ENCODE peak calls at places on chromosomes 11 and 22, in eight cellular contexts. One of them, this sample, is unnamed.

GRCh38 chr11:85779956-85780640 is 30.8 kb downstream of the SYTL2 start:
- DNase-seq in Peyer's patch: no peak
- DNase-seq in A549: peak
- DNase-seq in IMR-90: peak
- DNase-seq in suprapubic skin: no peak
- DNase-seq in body of pancreas: no peak
- DNase-seq in spleen: no peak
- DNase-seq in heart left ventricle: no peak
- DNase-seq in this sample: no peak

GRCh38 chr11:110972640-110973039 is 260.4 kb upstream of the ARHGAP20 start:
- DNase-seq in Peyer's patch: no peak
- DNase-seq in A549: peak
- DNase-seq in IMR-90: peak
- DNase-seq in suprapubic skin: no peak
- DNase-seq in body of pancreas: no peak
- DNase-seq in spleen: no peak
- DNase-seq in heart left ventricle: no peak
- DNase-seq in this sample: no peak

GRCh38 chr11:114134870-114135269 is 75.4 kb downstream of the ZBTB16 start:
- DNase-seq in Peyer's patch: no peak
- DNase-seq in A549: no peak
- DNase-seq in IMR-90: peak
- DNase-seq in suprapubic skin: no peak
- DNase-seq in body of pancreas: no peak
- DNase-seq in spleen: no peak
- DNase-seq in heart left ventricle: no peak
- DNase-seq in this sample: no peak

GRCh38 chr11:117145393-117145761 is 1.3 kb downstream of the PAFAH1B2 start:
- DNase-seq in Peyer's patch: no peak
- DNase-seq in A549: peak
- DNase-seq in IMR-90: peak
- DNase-seq in suprapubic skin: no peak
- DNase-seq in body of pancreas: no peak
- DNase-seq in spleen: no peak
- DNase-seq in heart left ventricle: no peak
- DNase-seq in this sample: peak

GRCh38 chr11:120811731-120812130 is 212.2 kb upstream of the TBCEL start:
- DNase-seq in Peyer's patch: no peak
- DNase-seq in A549: no peak
- DNase-seq in IMR-90: no peak
- DNase-seq in suprapubic skin: no peak
- DNase-seq in body of pancreas: no peak
- DNase-seq in spleen: no peak
- DNase-seq in heart left ventricle: no peak
- DNase-seq in this sample: no peak

GRCh38 chr22:47197735-47198500 is 435.5 kb downstream of the TBC1D22A start:
- DNase-seq in Peyer's patch: no peak
- DNase-seq in A549: no peak
- DNase-seq in IMR-90: no peak
- DNase-seq in suprapubic skin: peak
- DNase-seq in body of pancreas: peak
- DNase-seq in spleen: peak
- DNase-seq in heart left ventricle: no peak
- DNase-seq in this sample: peak

GRCh38 chr11:106761745-106762144 is 256.5 kb downstream of the GUCY1A2 start:
- DNase-seq in Peyer's patch: no peak
- DNase-seq in A549: no peak
- DNase-seq in IMR-90: no peak
- DNase-seq in suprapubic skin: no peak
- DNase-seq in body of pancreas: no peak
- DNase-seq in spleen: no peak
- DNase-seq in heart left ventricle: no peak
- DNase-seq in this sample: no peak

GRCh38 chr22:46815896-46816721 is 53.7 kb downstream of the TBC1D22A start:
- DNase-seq in Peyer's patch: peak
- DNase-seq in A549: no peak
- DNase-seq in IMR-90: peak
- DNase-seq in suprapubic skin: no peak
- DNase-seq in body of pancreas: no peak
- DNase-seq in spleen: peak
- DNase-seq in heart left ventricle: no peak
- DNase-seq in this sample: no peak

GRCh38 chr11:33701302-33701701 is 676 bp upstream of the C11orf91 start:
- DNase-seq in Peyer's patch: no peak
- DNase-seq in A549: no peak
- DNase-seq in IMR-90: peak
- DNase-seq in suprapubic skin: no peak
- DNase-seq in body of pancreas: no peak
- DNase-seq in spleen: no peak
- DNase-seq in heart left ventricle: no peak
- DNase-seq in this sample: no peak

GRCh38 chr11:119461250-119461963 is 38.4 kb upstream of the THY1 start:
- DNase-seq in Peyer's patch: no peak
- DNase-seq in A549: no peak
- DNase-seq in IMR-90: peak
- DNase-seq in suprapubic skin: no peak
- DNase-seq in body of pancreas: no peak
- DNase-seq in spleen: no peak
- DNase-seq in heart left ventricle: no peak
- DNase-seq in this sample: no peak

GRCh38 chr22:24434472-24435322 is 7.3 kb downstream of the ADORA2A start:
- DNase-seq in Peyer's patch: peak
- DNase-seq in A549: no peak
- DNase-seq in IMR-90: no peak
- DNase-seq in suprapubic skin: no peak
- DNase-seq in body of pancreas: no peak
- DNase-seq in spleen: peak
- DNase-seq in heart left ventricle: peak
- DNase-seq in this sample: no peak

GRCh38 chr11:113553905-113554304 is 78.7 kb upstream of the DRD2 start:
- DNase-seq in Peyer's patch: no peak
- DNase-seq in A549: no peak
- DNase-seq in IMR-90: no peak
- DNase-seq in suprapubic skin: no peak
- DNase-seq in body of pancreas: no peak
- DNase-seq in spleen: no peak
- DNase-seq in heart left ventricle: no peak
- DNase-seq in this sample: no peak

GRCh38 chr22:37982151-37982838 is 2.1 kb downstream of the SOX10 start:
- DNase-seq in Peyer's patch: no peak
- DNase-seq in A549: no peak
- DNase-seq in IMR-90: no peak
- DNase-seq in suprapubic skin: no peak
- DNase-seq in body of pancreas: no peak
- DNase-seq in spleen: no peak
- DNase-seq in heart left ventricle: no peak
- DNase-seq in this sample: no peak

GRCh38 chr22:17891427-17892167 is 117.3 kb upstream of the BID start:
- DNase-seq in Peyer's patch: peak
- DNase-seq in A549: no peak
- DNase-seq in IMR-90: no peak
- DNase-seq in suprapubic skin: no peak
- DNase-seq in body of pancreas: no peak
- DNase-seq in spleen: no peak
- DNase-seq in heart left ventricle: peak
- DNase-seq in this sample: no peak

GRCh38 chr11:93529707-93530467 is 13.3 kb downstream of the SMCO4 start:
- DNase-seq in Peyer's patch: no peak
- DNase-seq in A549: no peak
- DNase-seq in IMR-90: peak
- DNase-seq in suprapubic skin: no peak
- DNase-seq in body of pancreas: no peak
- DNase-seq in spleen: peak
- DNase-seq in heart left ventricle: peak
- DNase-seq in this sample: peak

GRCh38 chr11:118232659-118233058 is 7.8 kb upstream of the JAML start:
- DNase-seq in Peyer's patch: no peak
- DNase-seq in A549: no peak
- DNase-seq in IMR-90: no peak
- DNase-seq in suprapubic skin: no peak
- DNase-seq in body of pancreas: no peak
- DNase-seq in spleen: no peak
- DNase-seq in heart left ventricle: no peak
- DNase-seq in this sample: no peak

GRCh38 chr11:121191787-121192186 is 90.7 kb downstream of the TECTA start:
- DNase-seq in Peyer's patch: no peak
- DNase-seq in A549: no peak
- DNase-seq in IMR-90: no peak
- DNase-seq in suprapubic skin: no peak
- DNase-seq in body of pancreas: no peak
- DNase-seq in spleen: no peak
- DNase-seq in heart left ventricle: no peak
- DNase-seq in this sample: no peak

GRCh38 chr11:46066335-46066734 is 54.9 kb downstream of the PHF21A start:
- DNase-seq in Peyer's patch: no peak
- DNase-seq in A549: no peak
- DNase-seq in IMR-90: no peak
- DNase-seq in suprapubic skin: no peak
- DNase-seq in body of pancreas: no peak
- DNase-seq in spleen: no peak
- DNase-seq in heart left ventricle: no peak
- DNase-seq in this sample: no peak

DNA sequence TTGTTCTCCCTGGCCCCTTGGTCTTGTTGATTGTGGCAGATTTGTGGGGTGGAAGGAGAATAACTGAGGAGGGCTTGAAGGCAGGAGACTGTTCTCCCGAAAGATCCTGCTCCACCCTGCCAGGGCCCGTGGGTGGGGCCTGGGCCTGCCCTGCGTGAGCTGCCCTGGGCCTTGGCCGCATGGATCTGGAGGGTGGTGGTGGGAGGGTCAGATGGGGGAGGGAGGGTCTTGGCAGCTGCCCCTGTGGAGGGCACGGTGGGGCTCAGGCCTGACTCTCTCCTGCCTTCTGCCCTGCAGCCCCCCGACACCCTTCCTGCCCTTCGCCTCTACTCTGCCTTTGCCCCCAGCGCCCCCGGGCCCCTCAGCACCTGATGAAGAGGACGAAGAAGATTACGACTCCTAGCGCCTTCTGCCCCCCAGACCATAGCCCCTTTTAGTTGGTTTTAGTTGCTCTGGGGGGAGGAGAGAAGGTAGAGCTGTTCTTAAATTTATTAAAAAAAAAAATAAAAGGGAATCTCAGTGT is 1.9 kb downstream of the DRAP1 start:
- DNase-seq in Peyer's patch: no peak
- DNase-seq in A549: no peak
- DNase-seq in IMR-90: no peak
- DNase-seq in suprapubic skin: no peak
- DNase-seq in body of pancreas: no peak
- DNase-seq in spleen: no peak
- DNase-seq in heart left ventricle: no peak
- DNase-seq in this sample: no peak
- H3K4me3 ChIP-seq in Peyer's patch: no peak
- H3K4me3 ChIP-seq in A549: no peak
- H3K4me3 ChIP-seq in IMR-90: peak
- H3K4me3 ChIP-seq in suprapubic skin: peak
- H3K4me3 ChIP-seq in body of pancreas: no peak
- H3K4me3 ChIP-seq in spleen: no peak
- H3K4me3 ChIP-seq in heart left ventricle: no peak
- H3K4me3 ChIP-seq in this sample: no peak

GRCh38 chr22:19955241-19956128 is 13.9 kb upstream of the TXNRD2 start:
- DNase-seq in Peyer's patch: no peak
- DNase-seq in A549: no peak
- DNase-seq in IMR-90: no peak
- DNase-seq in suprapubic skin: no peak
- DNase-seq in body of pancreas: no peak
- DNase-seq in spleen: no peak
- DNase-seq in heart left ventricle: peak
- DNase-seq in this sample: no peak
- TF ChIP-seq POLR2A in Peyer's patch: no peak
- TF ChIP-seq POLR2A in A549: no peak
- TF ChIP-seq POLR2A in IMR-90: no peak
- TF ChIP-seq POLR2A in suprapubic skin: no peak
- TF ChIP-seq POLR2A in body of pancreas: no peak
- TF ChIP-seq POLR2A in spleen: no peak
- TF ChIP-seq POLR2A in heart left ventricle: no peak
- TF ChIP-seq POLR2A in this sample: no peak

GRCh38 chr22:19890502-19891349 is 36.1 kb upstream of the GNB1L start:
- DNase-seq in Peyer's patch: no peak
- DNase-seq in A549: no peak
- DNase-seq in IMR-90: no peak
- DNase-seq in suprapubic skin: no peak
- DNase-seq in body of pancreas: no peak
- DNase-seq in spleen: peak
- DNase-seq in heart left ventricle: no peak
- DNase-seq in this sample: no peak
- H3K27ac ChIP-seq in Peyer's patch: peak
- H3K27ac ChIP-seq in A549: no peak
- H3K27ac ChIP-seq in IMR-90: peak
- H3K27ac ChIP-seq in suprapubic skin: no peak
- H3K27ac ChIP-seq in body of pancreas: no peak
- H3K27ac ChIP-seq in spleen: peak
- H3K27ac ChIP-seq in heart left ventricle: no peak
- H3K27ac ChIP-seq in this sample: no peak

GRCh38 chr11:827146-827860 is 416 bp upstream of the CRACR2B start:
- DNase-seq in Peyer's patch: peak
- DNase-seq in A549: no peak
- DNase-seq in IMR-90: no peak
- DNase-seq in suprapubic skin: no peak
- DNase-seq in body of pancreas: peak
- DNase-seq in spleen: peak
- DNase-seq in heart left ventricle: no peak
- DNase-seq in this sample: no peak

GRCh38 chr11:827861-828167 is at the start of gene CRACR2B:
- DNase-seq in Peyer's patch: no peak
- DNase-seq in A549: no peak
- DNase-seq in IMR-90: no peak
- DNase-seq in suprapubic skin: no peak
- DNase-seq in body of pancreas: no peak
- DNase-seq in spleen: peak
- DNase-seq in heart left ventricle: no peak
- DNase-seq in this sample: no peak

GRCh38 chr11:829946-830294 is 2.2 kb downstream of the CRACR2B start:
- DNase-seq in Peyer's patch: no peak
- DNase-seq in A549: no peak
- DNase-seq in IMR-90: no peak
- DNase-seq in suprapubic skin: no peak
- DNase-seq in body of pancreas: no peak
- DNase-seq in spleen: no peak
- DNase-seq in heart left ventricle: no peak
- DNase-seq in this sample: no peak

GRCh38 chr11:829116-829945 is 1.6 kb downstream of the CRACR2B start:
- DNase-seq in Peyer's patch: no peak
- DNase-seq in A549: no peak
- DNase-seq in IMR-90: no peak
- DNase-seq in suprapubic skin: no peak
- DNase-seq in body of pancreas: no peak
- DNase-seq in spleen: peak
- DNase-seq in heart left ventricle: no peak
- DNase-seq in this sample: no peak

DNA sequence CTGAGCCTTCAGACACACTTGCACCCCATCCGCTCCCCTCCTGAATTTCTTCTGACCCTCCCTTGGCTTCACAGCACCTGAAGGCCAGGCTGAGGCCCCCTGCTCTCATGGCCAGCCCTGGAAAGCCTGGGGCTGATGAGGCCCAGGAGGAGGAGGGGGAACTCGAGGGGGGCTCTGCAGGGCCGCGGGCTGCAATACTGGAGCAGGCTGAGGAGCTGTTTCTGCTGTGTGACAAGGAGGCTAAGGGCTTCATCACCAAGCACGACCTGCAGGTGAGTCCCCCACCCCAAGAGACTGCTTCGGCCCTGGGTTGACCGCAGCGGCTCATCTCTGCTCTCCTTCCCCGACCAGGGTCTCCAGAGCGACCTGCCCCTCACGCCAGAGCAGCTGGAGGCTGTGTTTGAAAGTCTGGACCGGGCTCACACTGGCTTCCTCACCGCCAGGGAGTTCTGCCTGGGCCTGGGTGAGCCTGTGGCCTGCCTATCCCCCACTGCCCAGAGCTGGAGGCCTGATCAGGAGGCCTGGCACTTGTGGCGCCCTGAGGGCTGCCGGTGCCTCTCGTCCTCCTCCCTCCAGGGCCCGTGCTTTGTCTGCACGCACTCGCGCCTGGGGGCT is 889 bp downstream of the CRACR2B start:
- DNase-seq in Peyer's patch: no peak
- DNase-seq in A549: no peak
- DNase-seq in IMR-90: no peak
- DNase-seq in suprapubic skin: no peak
- DNase-seq in body of pancreas: no peak
- DNase-seq in spleen: no peak
- DNase-seq in heart left ventricle: no peak
- DNase-seq in this sample: no peak
- H3K4me3 ChIP-seq in Peyer's patch: no peak
- H3K4me3 ChIP-seq in A549: no peak
- H3K4me3 ChIP-seq in IMR-90: no peak
- H3K4me3 ChIP-seq in suprapubic skin: peak
- H3K4me3 ChIP-seq in body of pancreas: no peak
- H3K4me3 ChIP-seq in spleen: no peak
- H3K4me3 ChIP-seq in heart left ventricle: peak
- H3K4me3 ChIP-seq in this sample: no peak

This sample was measured in testis.